ENCODE peak calls at places on chromosome 21, in seven cellular contexts. K is myocyte; U is left cardiac atrium; N is stimulated activated CD4-positive, alpha-beta T cell treated with anti-CD3 and anti-CD28 coated beads, Interleukin-4, amount 100 ng/mL, for 24 hours; W is GM04503; T is SW480; C is substantia nigra. H is an unnamed sample.

GRCh38 chr21:38067086-38067739 is 151.0 kb upstream of the KCNJ6 start:
- DNase-seq in K (peak; percentile 94), U (no peak), N (no peak), W (no peak), T (no peak), C (no peak), H (no peak)

GRCh38 chr21:41167348-41168342 is at the start of gene BACE2:
- DNase-seq in K (peak; percentile 71), U (peak; percentile 90), N (peak; percentile 24), W (no peak), T (peak; percentile 79), C (peak; percentile 52), H (peak; percentile 79)

GRCh38 chr21:45001134-45002095 is 61.6 kb downstream of the SLX9 start:
- DNase-seq in K (peak; percentile 90), U (peak; percentile 79), N (no peak), W (peak; percentile 31), T (no peak), C (peak; percentile 90), H (peak; percentile 54)

GRCh38 chr21:38060533-38060932 is 144.3 kb upstream of the KCNJ6 start:
- DNase-seq in K (no peak), U (no peak), N (no peak), W (no peak), T (no peak), C (no peak), H (no peak)

GRCh38 chr21:45886610-45887026 is 95.0 kb upstream of the COL6A1 start:
- DNase-seq in K (no peak), U (peak; percentile 28), N (peak; percentile 26), W (no peak), T (no peak), C (no peak), H (no peak)

GRCh38 chr21:36156815-36157670 is at the start of gene DOP1B:
- DNase-seq in K (no peak), U (peak; percentile 60), N (peak; percentile 41), W (no peak), T (peak; percentile 50), C (peak; percentile 78), H (no peak)

GRCh38 chr21:35738342-35738961 is 321.9 kb downstream of the SETD4 start:
- DNase-seq in K (no peak), U (no peak), N (no peak), W (no peak), T (no peak), C (no peak), H (no peak)

GRCh38 chr21:42194863-42195262 is 24.1 kb upstream of the ABCG1 start:
- DNase-seq in K (no peak), U (no peak), N (no peak), W (no peak), T (no peak), C (no peak), H (no peak)

GRCh38 chr21:42677339-42678117 is 24.1 kb downstream of the PDE9A start:
- DNase-seq in K (peak; percentile 87), U (no peak), N (no peak), W (no peak), T (no peak), C (peak; percentile 24), H (peak; percentile 10)

GRCh38 chr21:29477941-29478340 is 179.2 kb downstream of the BACH1 start:
- DNase-seq in K (no peak), U (no peak), N (no peak), W (peak; percentile 34), T (no peak), C (no peak), H (no peak)

GRCh38 chr21:29155118-29155932 is 24.9 kb downstream of the MAP3K7CL start:
- DNase-seq in K (peak; percentile 87), U (peak; percentile 72), N (no peak), W (no peak), T (no peak), C (no peak), H (peak; percentile 17)

GRCh38 chr21:37509802-37510393 is 143.3 kb downstream of the DYRK1A start:
- DNase-seq in K (peak; percentile 11), U (no peak), N (no peak), W (no peak), T (no peak), C (no peak), H (no peak)

GRCh38 chr21:36125513-36126121 is 9.3 kb upstream of the CBR3 start:
- DNase-seq in K (peak; percentile 71), U (peak; percentile 50), N (peak; percentile 67), W (no peak), T (peak; percentile 62), C (peak; percentile 17), H (peak; percentile 36)

GRCh38 chr21:31752352-31752751 is 20.4 kb upstream of the SCAF4 start:
- DNase-seq in K (no peak), U (no peak), N (no peak), W (no peak), T (no peak), C (no peak), H (no peak)

GRCh38 chr21:37128069-37128468 is 55.0 kb downstream of the TTC3 start:
- DNase-seq in K (peak; percentile 39), U (no peak), N (no peak), W (no peak), T (no peak), C (no peak), H (no peak)

GRCh38 chr21:45981641-45982255 is at the start of gene COL6A1:
- DNase-seq in K (peak; percentile 84), U (peak; percentile 81), N (no peak), W (no peak), T (peak; percentile 63), C (peak; percentile 79), H (peak; percentile 44)

GRCh38 chr21:37548521-37548981 is 182.0 kb downstream of the DYRK1A start:
- DNase-seq in K (peak; percentile 22), U (no peak), N (no peak), W (no peak), T (no peak), C (no peak), H (no peak)

GRCh38 chr21:35231115-35231514 is 182.0 kb upstream of the RUNX1 start:
- DNase-seq in K (no peak), U (no peak), N (no peak), W (no peak), T (peak; percentile 82), C (no peak), H (no peak)

GRCh38 chr21:43366656-43367055 is 60.3 kb downstream of the SIK1 start:
- DNase-seq in K (no peak), U (no peak), N (no peak), W (no peak), T (no peak), C (no peak), H (no peak)

GRCh38 chr21:44057960-44058651 is 46.0 kb downstream of the TRAPPC10 start:
- DNase-seq in K (peak; percentile 47), U (no peak), N (peak; percentile 59), W (no peak), T (no peak), C (no peak), H (no peak)

GRCh38 chr21:42306366-42307035 is 8.7 kb downstream of the TFF3 start:
- DNase-seq in K (no peak), U (no peak), N (no peak), W (no peak), T (no peak), C (no peak), H (no peak)

GRCh38 chr21:46265736-46266525 is 19.5 kb downstream of the MCM3AP start:
- DNase-seq in K (no peak), U (no peak), N (no peak), W (no peak), T (no peak), C (no peak), H (no peak)

GRCh38 chr21:27291006-27291405 is 324.1 kb upstream of the ADAMTS5 start:
- DNase-seq in K (no peak), U (no peak), N (no peak), W (no peak), T (no peak), C (no peak), H (no peak)

GRCh38 chr21:33265664-33266049 is 510 bp upstream of the IL10RB start:
- DNase-seq in K (no peak), U (peak; percentile 50), N (no peak), W (no peak), T (peak; percentile 56), C (no peak), H (no peak)

GRCh38 chr21:46549650-46550049 is 55.2 kb downstream of the S100B start:
- DNase-seq in K (no peak), U (no peak), N (no peak), W (no peak), T (no peak), C (no peak), H (no peak)

GRCh38 chr21:43842742-43843141 is 22.3 kb upstream of the AGPAT3 start:
- DNase-seq in K (no peak), U (no peak), N (no peak), W (no peak), T (no peak), C (no peak), H (no peak)

GRCh38 chr21:25701529-25701928 is 33.2 kb downstream of the ATP5PF start:
- DNase-seq in K (no peak), U (no peak), N (no peak), W (no peak), T (no peak), C (no peak), H (no peak)

GRCh38 chr21:27425172-27425571 is 458.3 kb upstream of the ADAMTS5 start:
- DNase-seq in K (peak; percentile 63), U (no peak), N (no peak), W (no peak), T (no peak), C (no peak), H (no peak)

GRCh38 chr21:42707207-42707830 is 53.9 kb downstream of the PDE9A start:
- DNase-seq in K (no peak), U (no peak), N (no peak), W (no peak), T (no peak), C (no peak), H (no peak)

GRCh38 chr21:30251781-30252180 is 31.0 kb downstream of the KRTAP24-1 start:
- DNase-seq in K (no peak), U (no peak), N (no peak), W (no peak), T (no peak), C (no peak), H (no peak)

GRCh38 chr21:37166733-37167132 is 93.7 kb downstream of the TTC3 start:
- DNase-seq in K (no peak), U (no peak), N (no peak), W (no peak), T (peak; percentile 60), C (no peak), H (peak; percentile 10)

GRCh38 chr21:33023574-33024277 is 2.0 kb upstream of the OLIG2 start:
- DNase-seq in K (peak; percentile 22), U (no peak), N (no peak), W (no peak), T (no peak), C (no peak), H (no peak)

GRCh38 chr21:34795152-34796141 is 126.7 kb downstream of the CLIC6 start:
- DNase-seq in K (peak; percentile 92), U (no peak), N (no peak), W (peak; percentile 70), T (peak; percentile 95), C (no peak), H (no peak)

GRCh38 chr21:44303490-44303981 is 3.7 kb downstream of the PFKL start:
- DNase-seq in K (no peak), U (no peak), N (no peak), W (no peak), T (no peak), C (no peak), H (peak; percentile 67)

GRCh38 chr21:43736224-43736883 is 17.4 kb downstream of the PDXK start:
- DNase-seq in K (no peak), U (no peak), N (no peak), W (no peak), T (no peak), C (no peak), H (no peak)

GRCh38 chr21:45148316-45149000 is 74.1 kb downstream of the ADARB1 start:
- DNase-seq in K (no peak), U (no peak), N (no peak), W (no peak), T (no peak), C (no peak), H (no peak)

GRCh38 chr21:39961251-39961650 is 94.0 kb downstream of the PCP4 start:
- DNase-seq in K (no peak), U (no peak), N (no peak), W (no peak), T (peak; percentile 16), C (no peak), H (no peak)

GRCh38 chr21:46605759-46606426 is 1.0 kb upstream of the S100B start:
- DNase-seq in K (no peak), U (peak; percentile 48), N (peak; percentile 24), W (no peak), T (no peak), C (no peak), H (no peak)

H was measured in Calu3.